ENCODE peak calls at places on chromosomes 12 and 14, in six cellular contexts. P is naive thymus-derived CD4-positive, alpha-beta T cell; N is aorta; F is right cardiac atrium; E is fibroblast of lung; W is effector memory CD4-positive, alpha-beta T cell. M is an unnamed sample.
A peak's percentile ranks its signal among the peaks of the same experiment; 100 is the strongest.

GRCh38 chr14:27012641-27013040 is 414.8 kb upstream of the NOVA1 start:
- DNase-seq in P (no peak), N (no peak), F (no peak), E (no peak), W (no peak), M (no peak)

GRCh38 chr12:123100882-123101281 is 50.0 kb downstream of the PITPNM2 start:
- DNase-seq in P (no peak), N (no peak), F (no peak), E (no peak), W (no peak), M (no peak)

GRCh38 chr12:26995706-26996105 is 18.5 kb downstream of the TM7SF3 start:
- DNase-seq in P (no peak), N (no peak), F (no peak), E (no peak), W (no peak), M (no peak)

GRCh38 chr14:68574906-68575305 is 218.0 kb downstream of the ZFP36L1 start:
- DNase-seq in P (no peak), N (no peak), F (peak; percentile 73), E (peak; percentile 65), W (no peak), M (no peak)

GRCh38 chr12:115370650-115371049 is 686.7 kb upstream of the TBX3 start:
- DNase-seq in P (no peak), N (no peak), F (no peak), E (no peak), W (no peak), M (no peak)

GRCh38 chr12:50166776-50167025 is 468 bp downstream of the CERS5 start:
- DNase-seq in P (no peak), N (peak; percentile 70), F (no peak), E (peak; percentile 52), W (no peak), M (no peak)

GRCh38 chr14:104878582-104878981 is 13.5 kb downstream of the CEP170B start:
- DNase-seq in P (no peak), N (peak; percentile 36), F (peak; percentile 39), E (no peak), W (no peak), M (no peak)

GRCh38 chr12:6771091-6771495 is 1.2 kb upstream of the LAG3 start:
- DNase-seq in P (no peak), N (peak; percentile 82), F (peak; percentile 56), E (no peak), W (no peak), M (no peak)

GRCh38 chr14:105247026-105247425 is 1.3 kb upstream of the BTBD6 start:
- DNase-seq in P (no peak), N (no peak), F (no peak), E (no peak), W (no peak), M (no peak)

GRCh38 chr14:65290830-65291229 is 121.7 kb upstream of the FUT8 start:
- DNase-seq in P (no peak), N (no peak), F (no peak), E (peak; percentile 95), W (no peak), M (peak; percentile 77)

GRCh38 chr12:106982229-106982628 is 4.7 kb downstream of the MTERF2 start:
- DNase-seq in P (no peak), N (no peak), F (no peak), E (no peak), W (no peak), M (no peak)

GRCh38 chr12:23262670-23263069 is 637.7 kb downstream of the ETNK1 start:
- DNase-seq in P (no peak), N (no peak), F (no peak), E (no peak), W (no peak), M (no peak)

GRCh38 chr12:108296933-108297332 is 42.2 kb downstream of the CMKLR1 start:
- DNase-seq in P (no peak), N (no peak), F (no peak), E (no peak), W (no peak), M (no peak)

GRCh38 chr14:64539186-64539552 is 1.4 kb upstream of the HSPA2 start:
- DNase-seq in P (no peak), N (no peak), F (no peak), E (peak; percentile 45), W (no peak), M (no peak)

GRCh38 chr12:62714409-62715075 is 220.4 kb downstream of the PPM1H start:
- DNase-seq in P (no peak), N (no peak), F (peak; percentile 73), E (no peak), W (no peak), M (no peak)

GRCh38 chr12:2053675-2054070 is 886 bp downstream of the CACNA1C start:
- DNase-seq in P (no peak), N (no peak), F (peak; percentile 78), E (no peak), W (no peak), M (no peak)

GRCh38 chr14:29927596-29928341 is at the start of gene PRKD1:
- DNase-seq in P (no peak), N (peak; percentile 70), F (peak; percentile 87), E (peak; percentile 76), W (no peak), M (peak; percentile 60)

GRCh38 chr14:52314521-52315354 is 626 bp downstream of the PTGER2 start:
- DNase-seq in P (peak; percentile 37), N (peak; percentile 62), F (peak; percentile 54), E (peak; percentile 43), W (peak; percentile 15), M (peak; percentile 70)

GRCh38 chr12:57133013-57133569 is 4.8 kb downstream of the LRP1 start:
- DNase-seq in P (no peak), N (no peak), F (no peak), E (peak; percentile 74), W (no peak), M (no peak)

GRCh38 chr12:2613674-2614073 is 181.1 kb upstream of the FKBP4 start:
- DNase-seq in P (no peak), N (peak; percentile 81), F (no peak), E (peak; percentile 98), W (no peak), M (no peak)

GRCh38 chr14:24908592-24909236 is 141.2 kb downstream of the STXBP6 start:
- DNase-seq in P (no peak), N (no peak), F (peak; percentile 50), E (no peak), W (no peak), M (no peak)

GRCh38 chr14:26377150-26377549 is 220.7 kb downstream of the NOVA1 start:
- DNase-seq in P (no peak), N (no peak), F (no peak), E (no peak), W (no peak), M (no peak)

GRCh38 chr12:124388679-124389536 is 94.0 kb downstream of the RFLNA start:
- DNase-seq in P (peak; percentile 71), N (peak; percentile 94), F (peak; percentile 96), E (peak; percentile 91), W (peak; percentile 49), M (no peak)
- H3K4me1 ChIP-seq in P (peaks cover 20% of the 10 kb centered on the region), N (no peaks in the 10 kb centered on the region), F (peaks cover 21% of the 10 kb centered on the region), E (peaks cover 72% of the 10 kb centered on the region), W (peaks cover 15% of the 10 kb centered on the region), M (peaks cover 60% of the 10 kb centered on the region)

DNA sequence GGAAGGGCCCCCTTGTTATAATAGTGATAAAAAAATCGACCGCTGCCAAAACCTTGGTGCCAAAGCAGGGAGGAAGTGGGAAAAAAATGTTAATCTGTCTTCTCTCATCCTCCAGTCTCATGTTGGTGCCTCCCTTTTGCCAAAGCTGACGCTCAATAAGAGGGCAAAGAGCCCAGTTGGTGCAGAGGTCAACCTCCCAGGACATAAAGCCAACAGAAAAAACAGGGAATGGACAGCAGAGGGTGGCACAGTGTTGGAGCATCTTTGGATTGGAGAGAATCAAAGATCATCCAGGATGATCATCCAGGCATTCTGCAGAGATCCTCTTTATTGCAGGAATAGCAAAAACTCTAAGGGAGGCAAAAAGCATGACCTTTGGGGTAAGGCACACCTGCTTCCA is 9.8 kb upstream of the TTC9 start:
- DNase-seq in P (no peak), N (no peak), F (no peak), E (no peak), W (no peak), M (no peak)
- H3K27me3 ChIP-seq in P (no peaks in the 10 kb centered on the region), N (no peaks in the 10 kb centered on the region), F (no peaks in the 10 kb centered on the region), E (peaks cover 2% of the 10 kb centered on the region), W (no peaks in the 10 kb centered on the region), M (no peaks in the 10 kb centered on the region)

DNA sequence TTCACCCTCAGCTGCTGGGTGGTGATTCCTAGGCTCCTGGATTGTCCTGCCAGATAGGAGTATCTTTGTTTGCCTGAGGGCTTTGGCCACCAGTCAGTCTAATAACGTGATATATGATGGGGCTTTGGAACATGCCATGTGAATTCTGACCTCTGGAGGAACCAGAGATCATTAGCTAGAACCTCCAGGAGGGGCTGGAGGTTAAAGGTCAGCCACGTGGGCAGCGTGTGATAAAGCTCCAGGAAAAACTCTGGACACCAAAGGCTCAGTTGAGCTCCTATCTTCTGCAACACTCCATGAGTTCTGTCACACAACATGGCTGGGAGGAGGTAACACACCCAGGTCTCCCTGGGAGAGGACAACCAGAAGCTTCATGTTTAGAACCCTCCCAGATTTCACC is 251.1 kb downstream of the DAD1 start:
- DNase-seq in P (no peak), N (no peak), F (no peak), E (no peak), W (no peak), M (no peak)
- H3K4me1 ChIP-seq in P (no peaks in the 10 kb centered on the region), N (no peaks in the 10 kb centered on the region), F (no peaks in the 10 kb centered on the region), E (no peaks in the 10 kb centered on the region), W (no peaks in the 10 kb centered on the region), M (peaks cover 11% of the 10 kb centered on the region)

GRCh38 chr14:94987409-94987808 is 169.9 kb downstream of the DICER1 start:
- DNase-seq in P (no peak), N (no peak), F (no peak), E (no peak), W (no peak), M (no peak)
- H3K27me3 ChIP-seq in P (no peaks in the 10 kb centered on the region), N (no peaks in the 10 kb centered on the region), F (no peaks in the 10 kb centered on the region), E (no peaks in the 10 kb centered on the region), W (no peaks in the 10 kb centered on the region), M (peaks cover 29% of the 10 kb centered on the region)

DNA sequence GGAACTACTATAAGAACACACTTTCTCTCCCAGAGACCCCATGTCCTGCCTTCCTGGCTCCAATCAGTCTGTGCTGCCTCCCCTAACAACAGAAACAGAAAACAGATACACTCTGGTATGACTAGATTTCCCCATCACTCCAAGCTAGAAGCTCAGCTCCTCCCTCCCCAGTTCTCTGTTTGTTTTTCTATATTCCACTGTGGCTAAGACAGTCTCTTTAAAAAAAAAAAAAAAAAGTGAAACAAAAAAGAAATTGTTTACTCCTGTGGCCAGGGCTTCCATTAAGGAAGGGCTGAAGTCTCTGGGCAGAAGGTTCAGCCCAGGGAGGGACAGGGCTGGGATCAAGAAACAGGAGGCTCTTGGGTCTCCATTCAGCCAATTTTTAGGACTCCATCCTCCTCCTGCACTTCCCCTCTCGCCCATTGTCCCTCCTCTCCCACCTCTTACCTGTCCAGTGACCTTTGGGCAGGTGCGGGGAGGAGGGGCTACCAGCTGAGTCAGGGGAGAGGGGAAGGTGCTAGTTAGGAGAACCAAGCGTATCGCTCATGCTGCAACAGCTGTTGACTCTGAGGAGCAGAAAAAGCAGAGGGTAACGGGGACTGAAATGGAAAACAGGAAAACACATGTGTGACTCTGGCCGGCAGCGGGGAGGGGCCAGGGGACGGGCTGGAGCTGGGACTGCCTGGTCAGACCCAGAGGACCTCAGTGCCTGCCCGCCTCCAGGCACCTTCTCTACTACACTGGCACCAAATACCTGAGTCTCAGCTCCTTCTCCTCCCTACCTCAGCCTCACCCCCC is 4.2 kb upstream of the SLC7A7 start:
- DNase-seq in P (no peak), N (peak; percentile 86), F (peak; percentile 81), E (peak; percentile 62), W (no peak), M (no peak)
- H3K4me1 ChIP-seq in P (peaks cover 21% of the 10 kb centered on the region), N (no peaks in the 10 kb centered on the region), F (peaks cover 6% of the 10 kb centered on the region), E (peaks cover 10% of the 10 kb centered on the region), W (peaks cover 5% of the 10 kb centered on the region), M (peaks cover 24% of the 10 kb centered on the region)

GRCh38 chr14:36844443-36844842 is 182.8 kb downstream of the PAX9 start:
- DNase-seq in P (no peak), N (no peak), F (no peak), E (no peak), W (no peak), M (no peak)
- H3K27me3 ChIP-seq in P (no peaks in the 10 kb centered on the region), N (no peaks in the 10 kb centered on the region), F (no peaks in the 10 kb centered on the region), E (no peaks in the 10 kb centered on the region), W (no peaks in the 10 kb centered on the region), M (peaks cover 3% of the 10 kb centered on the region)